ENCODE peak calls at places on chromosomes 6 and 20, in seven cellular contexts. E is T1000; H is sciatic nerve; S is mucosa of descending colon; N is iris pigment epithelial cell; F is activated CD4-positive, CD25-positive, alpha-beta regulatory T cell; R is T-helper 2 cell. W is an unnamed sample.
A peak's percentile ranks its signal among the peaks of the same experiment; 100 is the strongest.

GRCh38 chr6:136544326-136544725 is 5.9 kb downstream of the MAP7 start:
- DNase-seq in E (no peak), H (no peak), S (no peak), N (no peak), F (no peak), R (no peak), W (no peak)

GRCh38 chr6:19838442-19839236 is 1.5 kb downstream of the ID4 start:
- DNase-seq in E (no peak), H (no peak), S (peak; percentile 42), N (peak; percentile 25), F (no peak), R (no peak), W (peak; percentile 52)

GRCh38 chr6:96990989-96991388 is 66.5 kb downstream of the KLHL32 start:
- DNase-seq in E (no peak), H (no peak), S (no peak), N (no peak), F (no peak), R (no peak), W (no peak)

GRCh38 chr20:53157443-53158408 is 185.6 kb downstream of the TSHZ2 start:
- DNase-seq in E (no peak), H (no peak), S (peak; percentile 46), N (peak; percentile 55), F (no peak), R (no peak), W (peak; percentile 26)

GRCh38 chr6:104958178-104958520 is 1.2 kb downstream of the LIN28B start:
- DNase-seq in E (no peak), H (no peak), S (no peak), N (no peak), F (no peak), R (no peak), W (no peak)

GRCh38 chr6:73342174-73342573 is 11.9 kb downstream of the DPPA5 start:
- DNase-seq in E (no peak), H (no peak), S (no peak), N (no peak), F (no peak), R (no peak), W (no peak)

GRCh38 chr20:33081411-33082154 is 2.1 kb downstream of the BPIFB4 start:
- DNase-seq in E (no peak), H (no peak), S (no peak), N (no peak), F (no peak), R (no peak), W (no peak)

GRCh38 chr6:79599725-79600259 is 31.3 kb upstream of the SH3BGRL2 start:
- DNase-seq in E (no peak), H (no peak), S (no peak), N (no peak), F (no peak), R (no peak), W (no peak)

GRCh38 chr6:21885532-21886089 is 292.1 kb downstream of the SOX4 start:
- DNase-seq in E (peak; percentile 63), H (peak; percentile 73), S (no peak), N (peak; percentile 90), F (no peak), R (no peak), W (peak; percentile 98)

W was measured in renal cortical epithelial cell.